ENCODE peak calls at places on chromosomes 11 and 22, in ten cellular contexts. O is naive thymus-derived CD8-positive, alpha-beta T cell; D is astrocyte of the spinal cord; Y is stimulated activated CD4-positive, alpha-beta T cell treated with anti-CD3 and anti-CD28 coated beads, Interleukin-15, amount 100 ng/mL, for 1 hour; I is GM23248; B is fibroblast of pulmonary artery; H is mesendoderm; L is HFF-Myc; V is DMS 273 treated with DMSO at 0.1 percent for 48 hours; S is stimulated activated naive CD4-positive, alpha-beta T cell. P is an unnamed sample.

GRCh38 chr11:71250512-71251158 is 1.7 kb downstream of the SHANK2 start:
- DNase-seq in I (no peak), D (no peak), L (no peak), B (no peak), H (no peak), O (no peak), S (no peak), Y (no peak), V (no peak), P (no peak)

GRCh38 chr11:57597461-57597892 is at the start of gene SERPING1:
- DNase-seq in V (no peak), D (no peak), I (peak; percentile 53), O (no peak), Y (no peak), H (no peak), B (peak; percentile 44), S (no peak), L (no peak), P (no peak)

GRCh38 chr22:42160830-42161696 is 30.5 kb upstream of the CYP2D6 start:
- DNase-seq in I (no peak), D (no peak), H (peak; percentile 57), S (no peak), B (no peak), L (no peak), Y (no peak), O (no peak), V (no peak), P (no peak)

GRCh38 chr11:81658722-81659121 is 1074.9 kb downstream of the FAM181B start:
- DNase-seq in V (no peak), O (no peak), S (no peak), B (peak; percentile 16), Y (no peak), D (peak; percentile 29), I (peak; percentile 36), L (no peak), H (peak; percentile 68), P (no peak)

GRCh38 chr11:102186836-102187235 is 76.6 kb downstream of the YAP1 start:
- DNase-seq in O (no peak), I (peak; percentile 31), H (no peak), L (peak; percentile 42), B (no peak), D (peak; percentile 62), S (no peak), V (no peak), Y (no peak), P (no peak)

GRCh38 chr11:26944866-26945664 is 48.8 kb upstream of the FIBIN start:
- DNase-seq in Y (no peak), I (peak; percentile 77), S (no peak), H (no peak), L (peak; percentile 97), V (no peak), D (peak; percentile 59), B (no peak), O (no peak), P (no peak)

GRCh38 chr11:119619665-119620064 is 109.3 kb downstream of the NECTIN1 start:
- DNase-seq in Y (no peak), I (no peak), D (no peak), H (no peak), L (no peak), O (no peak), V (no peak), S (no peak), B (no peak), P (no peak)

GRCh38 chr11:35288817-35289541 is 130.4 kb downstream of the SLC1A2 start:
- DNase-seq in D (peak; percentile 86), O (no peak), Y (no peak), I (peak; percentile 84), V (no peak), L (peak; percentile 71), S (no peak), H (no peak), B (peak; percentile 75), P (no peak)

GRCh38 chr11:115317428-115318185 is 186.6 kb downstream of the CADM1 start:
- DNase-seq in S (no peak), V (peak; percentile 39), H (peak; percentile 26), I (no peak), Y (no peak), B (no peak), D (no peak), O (no peak), L (no peak), P (no peak)

GRCh38 chr11:94183886-94184264 is 55.2 kb downstream of the PANX1 start:
- DNase-seq in I (peak; percentile 43), S (no peak), V (no peak), D (peak; percentile 41), O (no peak), L (no peak), H (peak; percentile 86), Y (no peak), B (peak; percentile 68), P (peak; percentile 51)

GRCh38 chr11:1195690-1196515 is 27.0 kb upstream of the MUC5B start:
- DNase-seq in D (no peak), I (no peak), B (no peak), Y (no peak), L (no peak), V (no peak), S (no peak), O (no peak), H (no peak), P (no peak)

GRCh38 chr11:130782361-130783221 is 133.7 kb downstream of the SNX19 start:
- DNase-seq in Y (no peak), H (peak; percentile 91), S (no peak), L (no peak), V (no peak), O (no peak), D (peak; percentile 88), B (peak; percentile 81), I (peak; percentile 79), P (no peak)

GRCh38 chr22:20315337-20316216 is 4.3 kb downstream of the DGCR6L start:
- DNase-seq in B (no peak), D (no peak), V (no peak), O (no peak), H (no peak), S (no peak), I (no peak), L (no peak), Y (no peak), P (no peak)

GRCh38 chr22:25346859-25347751 is 127.7 kb downstream of the CRYBB2 start:
- DNase-seq in H (no peak), I (peak; percentile 38), Y (no peak), B (peak; percentile 30), S (no peak), L (no peak), D (no peak), O (no peak), V (no peak), P (no peak)

GRCh38 chr11:72985645-72986044 is 156.5 kb downstream of the FCHSD2 start:
- DNase-seq in I (no peak), D (no peak), V (no peak), Y (no peak), O (no peak), S (no peak), H (peak; percentile 14), B (peak; percentile 67), L (no peak), P (no peak)

GRCh38 chr11:84498016-84498415 is 1129.1 kb downstream of the DLG2 start:
- DNase-seq in I (peak; percentile 82), V (no peak), H (no peak), L (no peak), B (peak; percentile 90), O (no peak), D (peak; percentile 32), Y (no peak), S (no peak), P (no peak)

GRCh38 chr22:39244496-39245129 is at the start of gene PDGFB:
- DNase-seq in S (no peak), D (no peak), Y (no peak), B (peak; percentile 48), V (no peak), L (no peak), H (peak; percentile 59), O (no peak), I (peak; percentile 35), P (no peak)